ENCODE peak calls at places on chromosomes 6 and 20, in four cellular contexts. Q is naive thymus-derived CD4-positive, alpha-beta T cell; H is RWPE2; Y is pancreas. U is an unnamed sample. For H3K4me1, the result is how much of the 10 kb centered on the place peaks cover.

GRCh38 chr6:138404666-138405337 is 779 bp downstream of the HEBP2 start:
- DNase-seq in Q (peak), H (no peak), Y (peak), U (peak)

GRCh38 chr20:1656844-1657243 is 735 bp downstream of the SIRPG start:
- DNase-seq in Q (no peak), H (no peak), Y (no peak), U (no peak)

GRCh38 chr20:5056801-5057599 is 55.7 kb upstream of the SLC23A2 start:
- DNase-seq in Q (peak), H (no peak), Y (no peak), U (peak)

GRCh38 chr6:161268526-161269210 is 5.2 kb downstream of the AGPAT4 start:
- DNase-seq in Q (no peak), H (no peak), Y (no peak), U (no peak)

GRCh38 chr6:157879873-157880254 is 56.8 kb downstream of the SNX9 start:
- DNase-seq in Q (no peak), H (no peak), Y (no peak), U (no peak)

GRCh38 chr6:113610377-113610988 is 246.7 kb upstream of the MARCKS start:
- DNase-seq in Q (no peak), H (no peak), Y (no peak), U (no peak)

GRCh38 chr6:13307508-13307995 is 20.8 kb downstream of the TBC1D7 start:
- DNase-seq in Q (no peak), H (no peak), Y (no peak), U (no peak)

GRCh38 chr6:1065986-1066385 is 245.9 kb upstream of the FOXQ1 start:
- DNase-seq in Q (no peak), H (no peak), Y (no peak), U (no peak)

GRCh38 chr20:433300-433975 is 25.3 kb downstream of the RBCK1 start:
- DNase-seq in Q (peak), H (peak), Y (peak), U (no peak)

GRCh38 chr20:64140421-64140820 is 23.8 kb upstream of the MYT1 start:
- DNase-seq in Q (no peak), H (peak), Y (peak), U (no peak)

GRCh38 chr20:20740595-20740994 is 28.2 kb upstream of the RALGAPA2 start:
- DNase-seq in Q (no peak), H (no peak), Y (no peak), U (no peak)

GRCh38 chr6:138406443-138406842 is 2.4 kb downstream of the HEBP2 start:
- DNase-seq in Q (no peak), H (no peak), Y (no peak), U (no peak)

GRCh38 chr6:127586372-127586771 is 9.4 kb downstream of the C6orf58 start:
- DNase-seq in Q (no peak), H (no peak), Y (no peak), U (no peak)

GRCh38 chr20:42701948-42702347 is 487.8 kb downstream of the PTPRT start:
- DNase-seq in Q (no peak), H (no peak), Y (no peak), U (no peak)

GRCh38 chr6:108117427-108118358 is 43.2 kb upstream of the OSTM1 start:
- DNase-seq in Q (no peak), H (no peak), Y (peak), U (peak)
- H3K4me3 ChIP-seq in Q (peak), H (peak), Y (peak), U (no peak)

DNA sequence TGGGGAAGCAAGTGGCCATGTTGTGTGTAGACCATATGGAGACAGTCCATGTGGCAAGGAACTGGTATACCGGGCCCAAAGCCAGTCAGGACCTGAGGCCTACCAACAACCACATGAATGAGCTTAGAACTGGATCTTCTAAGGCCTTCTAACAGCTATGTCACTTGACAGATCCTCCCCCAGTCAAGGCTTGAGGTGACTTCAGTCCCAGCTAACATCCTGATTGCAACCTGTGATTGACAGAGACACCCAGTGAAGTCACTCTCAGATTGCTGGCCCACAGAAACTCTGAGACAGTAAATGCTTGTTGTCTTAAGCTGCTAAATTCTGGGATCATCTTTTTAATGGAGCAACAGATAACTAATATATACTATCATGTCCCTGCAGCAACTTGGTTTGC is 32.9 kb downstream of the AHI1 start:
- DNase-seq in Q (no peak), H (no peak), Y (no peak), U (no peak)
- H3K4me1 ChIP-seq in Q (under half), H (under half), Y (under half), U (under half)

DNA sequence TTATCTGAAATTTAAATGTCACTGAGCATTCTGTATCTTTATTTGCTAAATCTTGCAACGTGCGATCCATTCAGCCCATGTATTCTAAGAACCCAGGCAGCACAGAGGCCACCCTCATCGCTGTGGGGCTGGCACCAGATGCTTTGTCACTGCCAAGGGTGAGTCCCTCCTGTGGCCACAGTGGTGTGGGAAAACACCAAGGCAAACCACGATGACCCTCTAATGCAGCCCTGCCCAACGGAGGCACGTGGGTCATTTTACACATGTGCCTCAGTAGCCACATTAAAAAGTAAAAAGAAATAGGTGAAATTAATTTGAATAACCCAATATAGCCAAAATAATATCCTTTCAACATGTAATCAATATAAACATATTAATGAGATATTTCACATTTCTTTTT is 221.7 kb downstream of the UNC5CL start:
- DNase-seq in Q (no peak), H (no peak), Y (no peak), U (no peak)
- H3K4me3 ChIP-seq in Q (no peak), H (no peak), Y (no peak), U (no peak)

DNA sequence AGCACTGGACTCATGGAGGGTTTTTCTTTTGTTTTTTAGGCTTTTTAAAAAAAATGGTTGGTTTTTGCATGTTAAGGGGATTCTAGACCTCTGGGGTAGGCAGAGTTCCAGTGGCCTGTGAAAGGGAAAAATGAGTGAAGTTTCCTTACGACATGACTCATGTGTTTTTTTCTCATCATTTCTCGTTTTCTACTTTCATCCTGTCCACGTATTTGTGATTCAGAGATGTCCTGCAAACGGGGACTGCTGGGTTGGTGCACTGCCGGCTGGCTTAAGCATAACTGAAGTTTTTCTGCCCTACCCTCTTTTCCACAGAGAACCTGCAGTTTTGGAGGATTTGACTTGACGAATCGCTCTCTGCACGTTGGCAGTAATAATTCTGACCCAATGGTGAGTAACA is 182.3 kb downstream of the SASH1 start:
- DNase-seq in Q (no peak), H (no peak), Y (no peak), U (no peak)
- H3K4me1 ChIP-seq in Q (under half), H (under half), Y (under half), U (under half)

GRCh38 chr6:28657367-28657755 is 131.7 kb downstream of the GPX5 start:
- DNase-seq in Q (no peak), H (no peak), Y (no peak), U (no peak)
- H3K4me3 ChIP-seq in Q (no peak), H (peak), Y (no peak), U (no peak)

GRCh38 chr20:31718952-31719643 is 3.6 kb downstream of the BCL2L1 start:
- DNase-seq in Q (no peak), H (no peak), Y (no peak), U (no peak)

GRCh38 chr20:31715766-31716165 is 6.9 kb downstream of the BCL2L1 start:
- DNase-seq in Q (no peak), H (no peak), Y (no peak), U (no peak)

GRCh38 chr20:31716351-31716750 is 6.3 kb downstream of the BCL2L1 start:
- DNase-seq in Q (no peak), H (no peak), Y (no peak), U (no peak)

GRCh38 chr20:31716818-31717477 is 5.7 kb downstream of the BCL2L1 start:
- DNase-seq in Q (no peak), H (no peak), Y (no peak), U (no peak)

DNA sequence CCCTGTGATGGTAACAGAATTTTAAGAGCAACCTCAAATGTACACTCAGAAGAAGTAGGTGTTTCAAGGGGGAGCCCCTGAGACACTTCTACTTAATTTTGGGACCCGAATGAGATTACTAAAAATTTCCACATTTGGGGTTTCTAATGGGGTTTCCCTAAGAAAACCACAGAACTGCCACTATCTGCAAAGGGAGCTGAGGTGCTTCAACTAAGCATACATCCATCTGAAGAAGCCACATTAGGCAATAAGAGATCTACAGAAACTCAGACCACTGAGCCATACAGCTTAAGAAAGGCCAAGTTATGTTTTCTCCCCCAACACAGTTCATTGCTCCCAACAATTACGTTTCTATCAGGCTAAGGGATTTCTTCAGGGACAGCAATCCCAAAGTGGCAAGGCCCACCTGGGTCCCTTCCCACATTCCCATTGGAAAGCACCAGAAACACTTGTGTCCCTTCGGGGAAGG is 5.2 kb downstream of the BCL2L1 start:
- DNase-seq in Q (no peak), H (no peak), Y (no peak), U (no peak)
- H3K4me1 ChIP-seq in Q (under half), H (half or more), Y (half or more), U (half or more)